ENCODE peak calls at places on chromosomes 1 and 21, in four cellular contexts. One of them, this sample, is unnamed.

GRCh38 chr1:64598100-64598571 is 128.2 kb downstream of the CACHD1 start:
- DNase-seq in mesendoderm: peak; percentile 97
- DNase-seq in H9: no peak
- DNase-seq in H1: no peak
- DNase-seq in this sample: peak; percentile 73

GRCh38 chr1:208349679-208350330 is 105.6 kb upstream of the PLXNA2 start:
- DNase-seq in mesendoderm: peak; percentile 68
- DNase-seq in H9: peak; percentile 36
- DNase-seq in H1: no peak
- DNase-seq in this sample: no peak

GRCh38 chr1:156160744-156161181 is 7.4 kb downstream of the SEMA4A start:
- DNase-seq in mesendoderm: peak; percentile 82
- DNase-seq in H9: peak; percentile 89
- DNase-seq in H1: no peak
- DNase-seq in this sample: peak; percentile 58

GRCh38 chr1:212205006-212205405 is 80.2 kb upstream of the PPP2R5A start:
- DNase-seq in mesendoderm: no peak
- DNase-seq in H9: no peak
- DNase-seq in H1: no peak
- DNase-seq in this sample: no peak

GRCh38 chr1:84899969-84900368 is 7.0 kb upstream of the LPAR3 start:
- DNase-seq in mesendoderm: no peak
- DNase-seq in H9: no peak
- DNase-seq in H1: no peak
- DNase-seq in this sample: no peak

GRCh38 chr1:229184066-229184465 is 86.8 kb upstream of the RAB4A start:
- DNase-seq in mesendoderm: no peak
- DNase-seq in H9: no peak
- DNase-seq in H1: no peak
- DNase-seq in this sample: no peak

GRCh38 chr1:202010042-202011015 is at the start of gene ELF3:
- DNase-seq in mesendoderm: peak; percentile 99
- DNase-seq in H9: peak; percentile 98
- DNase-seq in H1: peak; percentile 90
- DNase-seq in this sample: no peak

GRCh38 chr1:54803761-54804470 is 2.8 kb upstream of the TTC22 start:
- DNase-seq in mesendoderm: no peak
- DNase-seq in H9: peak; percentile 24
- DNase-seq in H1: no peak
- DNase-seq in this sample: peak; percentile 26

GRCh38 chr1:229342902-229343587 is at the start of gene CCSAP:
- DNase-seq in mesendoderm: peak; percentile 50
- DNase-seq in H9: peak; percentile 60
- DNase-seq in H1: no peak
- DNase-seq in this sample: peak; percentile 38

GRCh38 chr1:99766378-99766800 is at the start of gene FRRS1:
- DNase-seq in mesendoderm: peak; percentile 91
- DNase-seq in H9: peak; percentile 72
- DNase-seq in H1: peak; percentile 29
- DNase-seq in this sample: peak; percentile 64

GRCh38 chr1:179061360-179062282 is 20.2 kb upstream of the TOR3A start:
- DNase-seq in mesendoderm: no peak
- DNase-seq in H9: no peak
- DNase-seq in H1: no peak
- DNase-seq in this sample: no peak

GRCh38 chr1:40840526-40841323 is 21.4 kb downstream of the CITED4 start:
- DNase-seq in mesendoderm: no peak
- DNase-seq in H9: no peak
- DNase-seq in H1: no peak
- DNase-seq in this sample: no peak

GRCh38 chr21:26280715-26281310 is 110.2 kb upstream of the APP start:
- DNase-seq in mesendoderm: peak; percentile 41
- DNase-seq in H9: no peak
- DNase-seq in H1: no peak
- DNase-seq in this sample: no peak

GRCh38 chr1:162310337-162310736 is 66.3 kb downstream of the SPATA46 start:
- DNase-seq in mesendoderm: no peak
- DNase-seq in H9: no peak
- DNase-seq in H1: no peak
- DNase-seq in this sample: peak; percentile 33

GRCh38 chr1:28801461-28801860 is 10.5 kb upstream of the OPRD1 start:
- DNase-seq in mesendoderm: no peak
- DNase-seq in H9: no peak
- DNase-seq in H1: no peak
- DNase-seq in this sample: no peak

GRCh38 chr1:214666674-214667073 is 63.7 kb downstream of the CENPF start:
- DNase-seq in mesendoderm: peak; percentile 28
- DNase-seq in H9: no peak
- DNase-seq in H1: no peak
- DNase-seq in this sample: no peak

GRCh38 chr1:112251766-112252506 is 144.1 kb upstream of the CTTNBP2NL start:
- DNase-seq in mesendoderm: no peak
- DNase-seq in H9: no peak
- DNase-seq in H1: no peak
- DNase-seq in this sample: peak; percentile 32

GRCh38 chr1:21317035-21317689 is 26.9 kb upstream of the ECE1 start:
- DNase-seq in mesendoderm: no peak
- DNase-seq in H9: no peak
- DNase-seq in H1: no peak
- DNase-seq in this sample: peak; percentile 90

GRCh38 chr1:9714257-9714718 is 62.8 kb downstream of the PIK3CD start:
- DNase-seq in mesendoderm: peak; percentile 54
- DNase-seq in H9: peak; percentile 88
- DNase-seq in H1: peak; percentile 72
- DNase-seq in this sample: no peak
- H4K8ac ChIP-seq in mesendoderm: no peak overlapping the region
- H4K8ac ChIP-seq in H9: no peak overlapping the region
- H4K8ac ChIP-seq in H1: no peak overlapping the region
- H4K8ac ChIP-seq in this sample: no peak overlapping the region

GRCh38 chr1:3411806-3412205 is 42.7 kb upstream of the ARHGEF16 start:
- DNase-seq in mesendoderm: no peak
- DNase-seq in H9: no peak
- DNase-seq in H1: no peak
- DNase-seq in this sample: no peak

GRCh38 chr1:3410435-3410915 is 44.0 kb upstream of the ARHGEF16 start:
- DNase-seq in mesendoderm: no peak
- DNase-seq in H9: no peak
- DNase-seq in H1: no peak
- DNase-seq in this sample: no peak

GRCh38 chr1:3412376-3412775 is 42.1 kb upstream of the ARHGEF16 start:
- DNase-seq in mesendoderm: no peak
- DNase-seq in H9: no peak
- DNase-seq in H1: no peak
- DNase-seq in this sample: no peak

GRCh38 chr1:3408751-3409266 is 45.7 kb upstream of the ARHGEF16 start:
- DNase-seq in mesendoderm: no peak
- DNase-seq in H9: no peak
- DNase-seq in H1: no peak
- DNase-seq in this sample: no peak

DNA sequence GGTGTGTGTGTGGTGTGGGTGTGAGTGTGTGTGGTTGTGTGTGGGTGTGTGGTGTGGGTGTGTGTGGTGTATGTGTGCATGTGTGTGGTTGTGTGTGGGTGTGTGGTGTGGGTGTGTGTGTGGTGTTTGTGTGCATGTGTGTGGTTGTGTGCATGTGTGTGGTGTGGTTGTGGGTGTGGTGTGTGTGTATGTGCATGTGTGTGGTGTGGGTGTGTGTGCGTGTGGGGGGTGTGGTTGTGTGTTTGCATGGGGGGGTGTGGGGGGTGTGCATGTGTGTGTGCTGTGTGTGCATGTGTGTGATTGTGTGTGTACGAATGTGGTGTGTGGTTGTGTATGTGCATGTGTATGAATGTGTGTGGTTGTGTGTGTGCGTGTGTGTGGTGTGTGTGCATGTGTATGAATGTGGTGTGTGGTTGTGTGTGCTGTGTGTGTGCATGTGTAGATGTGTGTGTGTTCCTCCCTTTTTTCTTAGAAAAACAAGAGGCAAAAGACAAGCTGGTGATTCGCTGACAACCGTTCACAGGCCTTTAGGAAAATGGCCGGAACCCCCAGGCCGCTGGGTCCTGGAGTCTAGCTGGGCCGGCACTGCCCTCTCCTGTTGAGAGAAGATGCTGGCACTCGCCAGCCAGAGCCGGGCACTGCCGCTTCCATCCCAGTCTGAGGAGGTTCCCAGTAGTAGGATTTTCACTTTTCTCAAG is 44.6 kb upstream of the ARHGEF16 start:
- DNase-seq in mesendoderm: peak; percentile 52
- DNase-seq in H9: peak; percentile 44
- DNase-seq in H1: no peak
- DNase-seq in this sample: peak; percentile 23
- H3K56ac ChIP-seq in mesendoderm: no peak overlapping the region
- H3K56ac ChIP-seq in H9: no peak overlapping the region
- H3K56ac ChIP-seq in H1: peak overlapping the region; percentile 99
- H3K56ac ChIP-seq in this sample: no peak overlapping the region

GRCh38 chr1:27205819-27206218 is 28.6 kb upstream of the WDTC1 start:
- DNase-seq in mesendoderm: no peak
- DNase-seq in H9: no peak
- DNase-seq in H1: no peak
- DNase-seq in this sample: no peak
- H4K8ac ChIP-seq in mesendoderm: no peak overlapping the region
- H4K8ac ChIP-seq in H9: no peak overlapping the region
- H4K8ac ChIP-seq in H1: no peak overlapping the region
- H4K8ac ChIP-seq in this sample: no peak overlapping the region

DNA sequence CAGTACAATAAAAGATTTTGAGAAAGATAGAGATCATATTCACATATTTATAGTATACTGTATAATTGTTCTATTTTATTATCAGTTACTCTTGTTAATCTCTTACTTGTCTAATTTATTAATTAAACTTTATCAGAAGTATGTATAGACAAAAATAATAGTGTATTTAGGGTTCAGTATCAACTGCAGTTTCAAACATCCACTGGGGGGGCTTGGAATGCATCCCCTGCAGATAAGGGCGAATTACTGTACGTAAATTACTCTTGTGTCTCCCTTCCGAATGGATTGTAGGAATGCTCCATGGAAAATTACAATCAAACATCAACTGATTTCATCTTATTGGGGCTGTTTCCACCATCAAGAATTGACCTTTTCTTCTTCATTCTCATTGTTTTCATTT is at the start of gene OR2L8:
- DNase-seq in mesendoderm: no peak
- DNase-seq in H9: no peak
- DNase-seq in H1: no peak
- DNase-seq in this sample: no peak
- H3K56ac ChIP-seq in mesendoderm: no peak within 1 kb of the TSS
- H3K56ac ChIP-seq in H9: no peak within 1 kb of the TSS
- H3K56ac ChIP-seq in H1: no peak within 1 kb of the TSS
- H3K56ac ChIP-seq in this sample: no peak within 1 kb of the TSS

GRCh38 chr1:16018308-16018707 is 465 bp upstream of the HSPB7 start:
- DNase-seq in mesendoderm: no peak
- DNase-seq in H9: no peak
- DNase-seq in H1: no peak
- DNase-seq in this sample: no peak
- H4K8ac ChIP-seq in mesendoderm: no peak overlapping the region
- H4K8ac ChIP-seq in H9: no peak overlapping the region
- H4K8ac ChIP-seq in H1: no peak overlapping the region
- H4K8ac ChIP-seq in this sample: peak overlapping the region; percentile 87

This sample was measured in IMR-90.